ENCODE peak calls at places on chromosomes 7 and 10, in ten cellular contexts. C is stimulated activated CD4-positive, alpha-beta T cell treated with anti-CD3 and anti-CD28 coated beads, Interleukin-2, amount 100 ng/mL, for 48 hours; J is lung; Q is activated T-helper 9 cell treated with anti-CD3 and anti-CD28 coated beads, Interleukin-2, amount 50 U/mL, for 16 hours; U is iPS-NIHi11; A is HT-29; Y is Right ventricle myocardium inferior; S is Caki2; L is left ventricle myocardium inferior; N is HCEC 1CT. V is an unnamed sample.

GRCh38 chr10:22658745-22659410 is 55.5 kb downstream of the PIP4K2A start:
- DNase-seq in C (no peak), J (no peak), Q (no peak), U (no peak), A (no peak), Y (no peak), S (no peak), L (no peak), N (no peak), V (no peak)

GRCh38 chr10:90480466-90480865 is 377.4 kb downstream of the HTR7 start:
- DNase-seq in C (no peak), J (no peak), Q (no peak), U (no peak), A (no peak), Y (no peak), S (no peak), L (no peak), N (no peak), V (no peak)

GRCh38 chr7:47552631-47553030 is 29.3 kb downstream of the TNS3 start:
- DNase-seq in C (no peak), J (no peak), Q (no peak), U (no peak), A (no peak), Y (no peak), S (peak; percentile 59), L (no peak), N (peak; percentile 69), V (no peak)

GRCh38 chr7:40470111-40470736 is 335.4 kb downstream of the SUGCT start:
- DNase-seq in C (no peak), J (no peak), Q (no peak), U (no peak), A (no peak), Y (peak; percentile 44), S (no peak), L (no peak), N (peak; percentile 68), V (no peak)

GRCh38 chr10:59553127-59553649 is 156.5 kb downstream of the SLC16A9 start:
- DNase-seq in C (no peak), J (no peak), Q (no peak), U (no peak), A (no peak), Y (no peak), S (no peak), L (no peak), N (no peak), V (no peak)

GRCh38 chr7:116801092-116801710 is 61.2 kb upstream of the CAPZA2 start:
- DNase-seq in C (no peak), J (no peak), Q (no peak), U (no peak), A (peak; percentile 39), Y (no peak), S (peak; percentile 76), L (no peak), N (peak; percentile 84), V (no peak)

GRCh38 chr7:114874170-114874569 is 47.7 kb upstream of the MDFIC start:
- DNase-seq in C (no peak), J (no peak), Q (no peak), U (no peak), A (peak; percentile 38), Y (no peak), S (no peak), L (no peak), N (no peak), V (no peak)

GRCh38 chr7:69431626-69432025 is 166.6 kb upstream of the AUTS2 start:
- DNase-seq in C (no peak), J (no peak), Q (no peak), U (no peak), A (no peak), Y (no peak), S (no peak), L (no peak), N (no peak), V (no peak)

GRCh38 chr7:88040694-88041093 is 106.6 kb downstream of the ADAM22 start:
- DNase-seq in C (no peak), J (no peak), Q (no peak), U (no peak), A (no peak), Y (no peak), S (no peak), L (no peak), N (peak; percentile 17), V (no peak)

GRCh38 chr7:85457911-85458310 is 271.1 kb upstream of the SEMA3D start:
- DNase-seq in C (no peak), J (no peak), Q (no peak), U (no peak), A (no peak), Y (no peak), S (no peak), L (no peak), N (no peak), V (no peak)

V was measured in psoas muscle.